ENCODE peak calls at places on chromosomes 4 and X, in ten cellular contexts. X is OCI-LY7, F is prostate gland, A is neural progenitor cell, V is MM.1S, Q is mammary epithelial cell, D is colonic mucosa, T is K562, I is IMR-90, Z is mucosa of descending colon. U is an unnamed sample. For H3K4me1, the result is how much of the 10 kb centered on the place peaks cover.

GRCh38 chr4:73897380-73898136 is 28.4 kb downstream of the CXCL1 start:
- DNase-seq in X (no peak), F (no peak), A (no peak), V (no peak), Q (peak), D (no peak), T (no peak), I (peak), Z (no peak), U (no peak)

GRCh38 chr4:32216502-32216901 is 1496.3 kb downstream of the PCDH7 start:
- DNase-seq in X (no peak), F (no peak), A (no peak), V (no peak), Q (no peak), D (no peak), T (no peak), I (no peak), Z (no peak), U (no peak)

GRCh38 chrX:72304877-72305276 is 837 bp downstream of the CITED1 start:
- DNase-seq in X (no peak), F (no peak), A (peak), V (no peak), Q (no peak), D (no peak), T (no peak), I (no peak), Z (no peak), U (no peak)

GRCh38 chrX:50920132-50920531 is 9.6 kb downstream of the BMP15 start:
- DNase-seq in X (no peak), F (peak), A (peak), V (no peak), Q (peak), D (no peak), T (no peak), I (peak), Z (peak), U (no peak)

GRCh38 chr4:55925235-55925634 is 23.5 kb upstream of the CEP135 start:
- DNase-seq in X (no peak), F (no peak), A (no peak), V (no peak), Q (no peak), D (no peak), T (no peak), I (peak), Z (no peak), U (no peak)

GRCh38 chrX:131944936-131945902 is 77.9 kb upstream of the STK26 start:
- DNase-seq in X (no peak), F (no peak), A (no peak), V (no peak), Q (no peak), D (no peak), T (no peak), I (no peak), Z (no peak), U (no peak)

GRCh38 chr4:74117024-74117534 is 18.1 kb upstream of the CXCL2 start:
- DNase-seq in X (no peak), F (peak), A (no peak), V (no peak), Q (peak), D (peak), T (no peak), I (peak), Z (peak), U (peak)

GRCh38 chr4:88297131-88297530 is 12.8 kb upstream of the PPM1K start:
- DNase-seq in X (no peak), F (no peak), A (peak), V (no peak), Q (no peak), D (no peak), T (no peak), I (no peak), Z (no peak), U (no peak)

GRCh38 chrX:9635368-9635767 is 130.3 kb downstream of the GPR143 start:
- DNase-seq in X (no peak), F (no peak), A (no peak), V (no peak), Q (no peak), D (no peak), T (no peak), I (no peak), Z (no peak), U (no peak)

GRCh38 chr4:132901224-132901623 is 247.9 kb upstream of the PCDH10 start:
- DNase-seq in X (no peak), F (no peak), A (no peak), V (no peak), Q (no peak), D (no peak), T (no peak), I (no peak), Z (no peak), U (no peak)

GRCh38 chr4:21652508-21653108 is 296.0 kb downstream of the KCNIP4 start:
- DNase-seq in X (no peak), F (no peak), A (no peak), V (no peak), Q (no peak), D (no peak), T (no peak), I (no peak), Z (no peak), U (no peak)

GRCh38 chrX:48003367-48003757 is 427 bp downstream of the ZNF182 start:
- DNase-seq in X (peak), F (no peak), A (peak), V (no peak), Q (no peak), D (peak), T (peak), I (no peak), Z (no peak), U (no peak)

GRCh38 chr4:139241086-139241783 is 38.8 kb downstream of the MGARP start:
- DNase-seq in X (peak), F (no peak), A (peak), V (no peak), Q (no peak), D (no peak), T (no peak), I (no peak), Z (no peak), U (no peak)

GRCh38 chr4:22483551-22483981 is 32.3 kb downstream of the ADGRA3 start:
- DNase-seq in X (no peak), F (no peak), A (no peak), V (no peak), Q (peak), D (no peak), T (no peak), I (peak), Z (no peak), U (no peak)

GRCh38 chrX:84046403-84046984 is 141.5 kb downstream of the RPS6KA6 start:
- DNase-seq in X (peak), F (no peak), A (peak), V (peak), Q (peak), D (no peak), T (peak), I (peak), Z (peak), U (no peak)

GRCh38 chr4:140903522-140903928 is 147.3 kb upstream of the TBC1D9 start:
- DNase-seq in X (no peak), F (no peak), A (no peak), V (no peak), Q (no peak), D (no peak), T (no peak), I (no peak), Z (no peak), U (no peak)

DNA sequence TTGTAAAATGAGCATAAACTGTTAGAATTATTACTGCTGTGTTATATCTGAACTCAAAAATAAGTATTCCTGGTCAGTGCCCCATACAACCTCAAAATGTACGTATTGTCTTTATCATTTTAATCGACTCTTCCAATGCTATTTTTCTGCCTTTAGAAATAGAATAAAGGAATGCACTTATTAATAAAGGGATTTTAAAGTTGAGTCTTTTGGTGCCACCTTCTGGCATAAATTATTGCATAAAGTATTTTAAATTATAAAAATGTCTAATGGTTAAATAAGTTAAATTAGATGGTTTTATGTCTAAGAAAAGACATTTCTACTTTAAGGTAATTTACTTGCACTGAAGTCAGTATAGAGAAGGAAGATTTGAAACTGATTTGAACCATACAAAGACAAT is 424.0 kb upstream of the NDST4 start:
- DNase-seq in X (peak), F (no peak), A (no peak), V (peak), Q (no peak), D (no peak), T (no peak), I (no peak), Z (no peak), U (no peak)
- H3K4me3 ChIP-seq in X (no peak), F (no peak), A (no peak), V (no peak), Q (no peak), D (no peak), T (no peak), I (no peak), Z (no peak), U (no peak)

GRCh38 chr4:117770269-117771087 is 263.8 kb upstream of the NDST3 start:
- DNase-seq in X (no peak), F (no peak), A (no peak), V (no peak), Q (no peak), D (no peak), T (no peak), I (no peak), Z (no peak), U (no peak)

GRCh38 chr4:117768610-117769009 is 265.7 kb upstream of the NDST3 start:
- DNase-seq in X (no peak), F (no peak), A (no peak), V (no peak), Q (no peak), D (no peak), T (no peak), I (no peak), Z (no peak), U (no peak)

GRCh38 chr4:117773067-117773946 is 261.0 kb upstream of the NDST3 start:
- DNase-seq in X (no peak), F (no peak), A (no peak), V (no peak), Q (no peak), D (no peak), T (no peak), I (no peak), Z (peak), U (no peak)

GRCh38 chr4:117777721-117778120 is 256.6 kb upstream of the NDST3 start:
- DNase-seq in X (no peak), F (no peak), A (no peak), V (no peak), Q (no peak), D (no peak), T (no peak), I (no peak), Z (no peak), U (no peak)

GRCh38 chr4:117771647-117772337 is 262.5 kb upstream of the NDST3 start:
- DNase-seq in X (no peak), F (no peak), A (peak), V (no peak), Q (no peak), D (no peak), T (no peak), I (no peak), Z (peak), U (no peak)
- TF ChIP-seq CTCF in X (peak), F (no peak), A (peak), V (no peak), Q (no peak), D (no peak), T (no peak), I (no peak), Z (no peak), U (no peak)

GRCh38 chr4:87041142-87041541 is 106.3 kb downstream of the AFF1 start:
- DNase-seq in X (no peak), F (no peak), A (no peak), V (no peak), Q (no peak), D (no peak), T (no peak), I (peak), Z (no peak), U (no peak)

GRCh38 chr4:87045659-87046058 is 110.8 kb downstream of the AFF1 start:
- DNase-seq in X (no peak), F (no peak), A (no peak), V (no peak), Q (no peak), D (no peak), T (no peak), I (no peak), Z (no peak), U (no peak)

GRCh38 chr4:87044511-87045369 is 109.9 kb downstream of the AFF1 start:
- DNase-seq in X (no peak), F (no peak), A (peak), V (no peak), Q (no peak), D (no peak), T (no peak), I (no peak), Z (no peak), U (no peak)

GRCh38 chr4:87042221-87042620 is 107.4 kb downstream of the AFF1 start:
- DNase-seq in X (no peak), F (no peak), A (no peak), V (no peak), Q (no peak), D (no peak), T (no peak), I (no peak), Z (no peak), U (no peak)

DNA sequence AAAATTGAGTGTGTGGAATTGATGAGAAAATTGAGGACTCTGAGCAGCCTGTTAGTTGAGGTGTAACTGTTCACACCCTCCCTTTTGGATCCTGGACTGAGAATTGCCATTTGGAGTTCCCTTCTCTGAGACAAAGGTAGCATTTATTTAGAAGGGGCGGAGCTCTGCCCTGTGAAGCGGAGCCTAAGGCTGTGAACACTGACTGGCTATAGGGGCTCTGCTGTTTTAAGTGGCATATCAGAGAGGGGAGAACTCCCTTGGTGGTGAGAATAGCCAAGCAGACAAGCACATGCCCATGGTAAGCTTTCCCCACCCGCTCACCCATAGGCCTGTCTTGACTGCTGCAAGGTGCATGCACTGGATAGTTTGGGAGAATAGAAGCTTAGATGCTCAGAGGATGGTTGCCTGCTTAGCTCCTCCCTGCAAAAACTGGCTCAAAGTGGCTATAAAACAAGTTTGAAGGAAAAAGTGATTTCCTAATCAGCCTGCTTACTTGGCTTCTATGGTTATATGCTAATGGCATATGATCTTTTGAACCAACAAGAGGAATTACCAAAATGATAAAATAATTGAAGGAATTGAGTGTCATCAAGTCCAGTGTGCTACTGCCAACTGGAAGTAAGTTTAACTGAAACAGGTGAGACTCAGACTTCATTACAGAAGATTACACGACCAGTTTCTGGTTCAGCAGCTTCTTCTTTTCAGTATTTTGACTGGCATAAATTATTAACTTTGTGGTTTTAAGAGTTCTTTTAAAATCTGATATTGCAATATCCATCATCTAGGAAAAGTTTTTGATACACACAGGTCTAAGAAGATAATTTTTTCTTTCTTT is 108.4 kb downstream of the AFF1 start:
- DNase-seq in X (no peak), F (no peak), A (peak), V (no peak), Q (no peak), D (no peak), T (no peak), I (no peak), Z (no peak), U (no peak)
- H3K4me1 ChIP-seq in X (under half), F (under half), A (half or more), V (under half), Q (under half), D (under half), T (under half), I (under half), Z (under half), U (under half)

DNA sequence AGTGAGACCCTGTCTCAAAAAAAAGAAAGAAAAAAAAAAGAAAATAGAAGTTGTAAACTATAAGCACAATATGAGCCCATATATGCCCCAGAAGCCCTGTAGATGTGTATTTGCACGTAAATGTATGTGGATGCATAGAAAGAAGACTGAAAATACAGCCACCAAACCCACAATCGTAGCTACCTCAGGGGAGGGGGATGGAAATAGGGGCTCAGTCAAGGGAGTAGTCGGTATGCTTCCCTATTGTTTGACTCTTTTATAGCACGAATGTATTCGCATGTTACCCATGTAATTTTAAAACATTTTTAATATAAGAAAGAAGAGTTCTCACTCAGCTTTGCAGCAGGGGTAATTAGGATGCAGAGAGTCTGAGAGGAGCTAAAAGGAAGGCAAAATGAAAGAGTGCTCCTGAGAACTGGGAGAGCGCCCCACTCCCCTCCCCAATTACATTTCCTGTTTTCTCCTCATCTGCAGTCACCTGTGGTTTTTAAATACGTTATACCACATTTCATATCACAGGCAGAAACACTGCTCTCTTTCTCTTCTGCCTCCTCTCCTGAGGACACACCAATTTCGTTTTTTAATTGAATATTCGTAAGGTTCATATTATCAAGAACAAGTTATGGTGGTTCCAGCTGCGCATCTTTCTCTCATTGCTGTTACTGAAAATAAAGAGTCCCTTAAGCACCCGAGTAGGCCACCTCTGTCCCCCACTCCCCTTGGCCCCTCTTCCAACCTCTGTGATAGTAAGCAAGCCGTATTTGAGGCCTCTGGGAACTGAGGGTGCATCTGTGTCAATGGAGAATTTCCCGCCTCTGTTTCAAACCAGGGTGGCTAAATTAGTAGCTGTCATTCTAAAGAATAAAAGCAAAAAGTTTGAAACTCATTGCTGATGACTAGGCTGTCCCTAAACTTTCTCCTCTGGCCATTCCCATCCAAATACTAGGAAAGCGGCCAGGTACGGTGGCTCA is 10.7 kb downstream of the SEPTIN6 start:
- DNase-seq in X (peak), F (no peak), A (no peak), V (peak), Q (no peak), D (no peak), T (no peak), I (no peak), Z (no peak), U (no peak)
- H3K4me3 ChIP-seq in X (peak), F (no peak), A (no peak), V (peak), Q (no peak), D (no peak), T (no peak), I (no peak), Z (no peak), U (no peak)

DNA sequence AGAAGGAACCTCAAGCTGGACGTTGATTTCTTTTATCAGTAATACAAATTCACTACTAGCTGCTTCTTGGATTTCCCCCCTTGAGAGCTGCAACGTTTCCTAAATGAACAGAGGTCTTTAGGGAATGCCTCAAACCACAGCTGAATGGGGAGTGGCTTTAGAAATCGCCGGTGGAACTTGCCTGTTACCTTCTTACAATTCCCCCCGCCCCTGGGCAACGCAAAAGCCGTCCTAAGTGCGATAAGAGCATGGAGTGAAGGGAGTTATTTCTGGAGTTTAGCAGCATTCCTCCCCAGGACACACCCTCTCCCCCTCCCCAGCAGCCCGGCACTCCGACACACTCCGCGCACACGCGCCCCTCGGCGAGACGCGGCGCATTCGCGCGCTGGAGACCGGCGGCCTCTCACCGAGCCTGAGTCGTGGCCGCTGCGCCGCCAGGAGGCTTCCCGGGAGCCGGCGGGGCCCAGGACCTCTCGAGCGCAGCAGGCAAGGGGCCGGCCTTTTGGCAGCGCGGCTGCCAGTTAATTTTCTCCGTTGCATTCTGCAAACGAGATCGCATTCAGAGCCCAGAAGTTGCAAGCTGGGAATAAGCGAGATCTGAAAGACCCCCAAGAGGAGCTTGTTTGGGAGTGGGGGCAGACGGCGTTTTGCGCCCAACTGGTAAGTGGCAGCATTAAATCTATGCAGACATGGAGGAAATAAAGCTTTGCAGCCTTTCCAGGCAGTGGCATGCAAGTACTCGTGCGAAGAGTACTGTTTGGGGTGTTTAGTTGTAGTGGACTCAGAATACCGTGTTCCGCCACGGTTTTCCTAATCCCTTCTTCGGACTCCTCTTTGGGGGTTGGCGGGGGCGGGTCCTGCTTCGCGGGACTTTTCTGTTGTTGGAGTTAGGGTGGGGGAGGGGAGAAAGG is 134.6 kb downstream of the PALLD start:
- DNase-seq in X (no peak), F (peak), A (peak), V (no peak), Q (peak), D (peak), T (no peak), I (peak), Z (peak), U (peak)
- TF ChIP-seq CTCF in X (no peak), F (no peak), A (peak), V (no peak), Q (peak), D (peak), T (no peak), I (peak), Z (no peak), U (no peak)

DNA sequence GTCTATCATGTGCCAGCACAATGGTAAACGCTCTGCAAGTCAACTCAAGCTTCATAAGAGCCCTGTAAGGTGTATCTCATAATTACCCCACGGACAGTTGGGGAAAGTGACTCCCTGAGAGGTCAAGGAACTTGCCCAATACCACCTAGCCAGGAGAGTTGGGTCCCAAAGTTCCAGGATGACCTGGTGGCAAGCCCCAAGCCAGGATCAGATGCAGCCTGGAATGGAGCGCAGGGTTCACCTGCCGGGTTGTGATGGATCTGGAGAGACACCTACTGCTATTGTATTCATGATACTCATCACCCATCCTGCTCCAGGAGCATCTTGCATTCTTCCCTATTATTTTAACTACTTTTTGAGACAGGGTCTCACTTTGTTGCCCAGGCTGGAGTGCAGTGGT is 36.1 kb downstream of the ZBTB49 start:
- DNase-seq in X (no peak), F (no peak), A (no peak), V (no peak), Q (no peak), D (no peak), T (no peak), I (no peak), Z (no peak), U (no peak)
- H3K4me1 ChIP-seq in X (under half), F (under half), A (under half), V (under half), Q (under half), D (under half), T (under half), I (under half), Z (under half), U (under half)